ENCODE peak calls at places on chromosome 14, in seven cellular contexts. One of them, this sample, is unnamed.

GRCh38 chr14:59482471-59483331 is 1.5 kb downstream of the L3HYPDH start:
- DNase-seq in cardiac muscle cell: peak
- DNase-seq in AG10803: peak
- DNase-seq in PC-9: peak
- DNase-seq in ascending aorta: peak
- DNase-seq in psoas muscle: no peak
- DNase-seq in HFF-Myc: peak
- DNase-seq in this sample: peak

GRCh38 chr14:95344536-95344935 is 24.8 kb upstream of the CLMN start:
- DNase-seq in ascending aorta: peak
- DNase-seq in psoas muscle: no peak
- DNase-seq in AG10803: no peak
- DNase-seq in PC-9: no peak
- DNase-seq in cardiac muscle cell: no peak
- DNase-seq in HFF-Myc: no peak
- DNase-seq in this sample: no peak

GRCh38 chr14:104072586-104072985 is 12.9 kb upstream of the ASPG start:
- DNase-seq in ascending aorta: no peak
- DNase-seq in PC-9: no peak
- DNase-seq in AG10803: no peak
- DNase-seq in psoas muscle: no peak
- DNase-seq in cardiac muscle cell: no peak
- DNase-seq in HFF-Myc: no peak
- DNase-seq in this sample: no peak

GRCh38 chr14:104428860-104429259 is 150.7 kb upstream of the C14orf180 start:
- DNase-seq in AG10803: no peak
- DNase-seq in PC-9: no peak
- DNase-seq in HFF-Myc: no peak
- DNase-seq in cardiac muscle cell: no peak
- DNase-seq in ascending aorta: no peak
- DNase-seq in psoas muscle: no peak
- DNase-seq in this sample: no peak

GRCh38 chr14:103521438-103521961 is 1.1 kb downstream of the CKB start:
- DNase-seq in PC-9: no peak
- DNase-seq in psoas muscle: no peak
- DNase-seq in HFF-Myc: no peak
- DNase-seq in AG10803: no peak
- DNase-seq in ascending aorta: peak
- DNase-seq in cardiac muscle cell: peak
- DNase-seq in this sample: no peak

GRCh38 chr14:65277027-65277426 is 135.5 kb upstream of the FUT8 start:
- DNase-seq in psoas muscle: no peak
- DNase-seq in cardiac muscle cell: no peak
- DNase-seq in HFF-Myc: no peak
- DNase-seq in AG10803: peak
- DNase-seq in PC-9: peak
- DNase-seq in ascending aorta: no peak
- DNase-seq in this sample: no peak

GRCh38 chr14:29536886-29537511 is 390.6 kb downstream of the PRKD1 start:
- DNase-seq in cardiac muscle cell: no peak
- DNase-seq in PC-9: no peak
- DNase-seq in HFF-Myc: no peak
- DNase-seq in psoas muscle: no peak
- DNase-seq in AG10803: peak
- DNase-seq in ascending aorta: no peak
- DNase-seq in this sample: peak

GRCh38 chr14:104368751-104369100 is 210.8 kb upstream of the C14orf180 start:
- DNase-seq in HFF-Myc: no peak
- DNase-seq in PC-9: no peak
- DNase-seq in ascending aorta: no peak
- DNase-seq in psoas muscle: no peak
- DNase-seq in cardiac muscle cell: no peak
- DNase-seq in AG10803: no peak
- DNase-seq in this sample: no peak

GRCh38 chr14:69612014-69612758 is 790 bp downstream of the SUSD6 start:
- DNase-seq in ascending aorta: no peak
- DNase-seq in cardiac muscle cell: no peak
- DNase-seq in psoas muscle: peak
- DNase-seq in HFF-Myc: no peak
- DNase-seq in PC-9: no peak
- DNase-seq in AG10803: peak
- DNase-seq in this sample: peak

GRCh38 chr14:88194531-88194930 is 128.5 kb downstream of the KCNK10 start:
- DNase-seq in ascending aorta: no peak
- DNase-seq in HFF-Myc: no peak
- DNase-seq in PC-9: no peak
- DNase-seq in psoas muscle: no peak
- DNase-seq in cardiac muscle cell: no peak
- DNase-seq in AG10803: no peak
- DNase-seq in this sample: no peak

GRCh38 chr14:83217492-83217891 is 1683.8 kb upstream of the SEL1L start:
- DNase-seq in psoas muscle: no peak
- DNase-seq in AG10803: peak
- DNase-seq in PC-9: no peak
- DNase-seq in cardiac muscle cell: no peak
- DNase-seq in HFF-Myc: no peak
- DNase-seq in ascending aorta: no peak
- DNase-seq in this sample: peak
- TF ChIP-seq CTCF in psoas muscle: no peak
- TF ChIP-seq CTCF in AG10803: no peak
- TF ChIP-seq CTCF in PC-9: no peak
- TF ChIP-seq CTCF in cardiac muscle cell: no peak
- TF ChIP-seq CTCF in HFF-Myc: no peak
- TF ChIP-seq CTCF in ascending aorta: no peak
- TF ChIP-seq CTCF in this sample: no peak

DNA sequence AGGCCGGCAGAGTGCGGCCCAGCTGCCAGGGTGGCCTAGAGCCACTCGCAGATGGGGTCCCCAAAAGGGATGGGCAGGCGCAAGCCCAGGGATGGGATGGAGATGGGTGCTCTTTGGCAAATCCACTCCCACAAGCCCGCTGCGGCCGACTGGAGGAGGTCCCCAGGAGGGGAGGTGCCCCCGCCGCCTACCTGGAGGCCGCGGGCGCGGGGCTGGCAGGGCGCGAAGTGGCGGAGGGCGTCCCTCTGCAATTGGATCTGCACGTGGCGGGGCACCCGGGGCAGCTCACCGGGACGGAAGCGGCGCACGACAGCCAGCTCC is 730 bp downstream of the PPP1R3E start:
- DNase-seq in PC-9: no peak
- DNase-seq in HFF-Myc: no peak
- DNase-seq in cardiac muscle cell: no peak
- DNase-seq in AG10803: no peak
- DNase-seq in psoas muscle: no peak
- DNase-seq in ascending aorta: no peak
- DNase-seq in this sample: no peak
- H3K4me3 ChIP-seq in PC-9: peak
- H3K4me3 ChIP-seq in HFF-Myc: peak
- H3K4me3 ChIP-seq in cardiac muscle cell: peak
- H3K4me3 ChIP-seq in AG10803: peak
- H3K4me3 ChIP-seq in psoas muscle: peak
- H3K4me3 ChIP-seq in ascending aorta: peak
- H3K4me3 ChIP-seq in this sample: peak

GRCh38 chr14:106141242-106142220 is 615.1 kb downstream of the TMEM121 start:
- DNase-seq in PC-9: no peak
- DNase-seq in AG10803: no peak
- DNase-seq in HFF-Myc: no peak
- DNase-seq in psoas muscle: peak
- DNase-seq in ascending aorta: no peak
- DNase-seq in cardiac muscle cell: no peak
- DNase-seq in this sample: no peak
- TF ChIP-seq CTCF in PC-9: peak
- TF ChIP-seq CTCF in AG10803: no peak
- TF ChIP-seq CTCF in HFF-Myc: peak
- TF ChIP-seq CTCF in psoas muscle: no peak
- TF ChIP-seq CTCF in ascending aorta: no peak
- TF ChIP-seq CTCF in cardiac muscle cell: no peak
- TF ChIP-seq CTCF in this sample: no peak

GRCh38 chr14:53148612-53149202 is 4.4 kb downstream of the DDHD1 start:
- DNase-seq in HFF-Myc: no peak
- DNase-seq in psoas muscle: no peak
- DNase-seq in ascending aorta: no peak
- DNase-seq in AG10803: peak
- DNase-seq in PC-9: no peak
- DNase-seq in cardiac muscle cell: no peak
- DNase-seq in this sample: no peak
- H3K4me3 ChIP-seq in HFF-Myc: no peak
- H3K4me3 ChIP-seq in psoas muscle: no peak
- H3K4me3 ChIP-seq in ascending aorta: no peak
- H3K4me3 ChIP-seq in AG10803: no peak
- H3K4me3 ChIP-seq in PC-9: no peak
- H3K4me3 ChIP-seq in cardiac muscle cell: no peak
- H3K4me3 ChIP-seq in this sample: no peak

GRCh38 chr14:42854061-42854460 is 1247.4 kb downstream of the LRFN5 start:
- DNase-seq in cardiac muscle cell: no peak
- DNase-seq in psoas muscle: no peak
- DNase-seq in PC-9: no peak
- DNase-seq in ascending aorta: no peak
- DNase-seq in AG10803: no peak
- DNase-seq in HFF-Myc: no peak
- DNase-seq in this sample: peak
- TF ChIP-seq CTCF in cardiac muscle cell: no peak
- TF ChIP-seq CTCF in psoas muscle: no peak
- TF ChIP-seq CTCF in PC-9: no peak
- TF ChIP-seq CTCF in ascending aorta: no peak
- TF ChIP-seq CTCF in AG10803: no peak
- TF ChIP-seq CTCF in HFF-Myc: no peak
- TF ChIP-seq CTCF in this sample: no peak

This sample was measured in astrocyte of the spinal cord.